ENCODE peak calls at places on chromosomes 7 and 10, in nine cellular contexts. One of them, this sample, is unnamed.

GRCh38 chr10:91215384-91215783 is 5.1 kb upstream of the PCGF5 start:
- DNase-seq in activated CD4-positive, alpha-beta T cell treated with anti-CD3 and anti-CD28 coated beads, Interleukin-2, amount 50 U/mL, for 1 hour: no peak
- DNase-seq in RWPE2: no peak
- DNase-seq in T-cell: no peak
- DNase-seq in RPMI8226: peak
- DNase-seq in neural progenitor cell: no peak
- DNase-seq in T follicular helper cell: no peak
- DNase-seq in cardiac fibroblast: no peak
- DNase-seq in nephron progenitor cell: no peak
- DNase-seq in this sample: no peak

GRCh38 chr7:94452257-94452656 is 57.4 kb upstream of the CASD1 start:
- DNase-seq in RWPE2: no peak
- DNase-seq in T follicular helper cell: no peak
- DNase-seq in T-cell: no peak
- DNase-seq in nephron progenitor cell: no peak
- DNase-seq in activated CD4-positive, alpha-beta T cell treated with anti-CD3 and anti-CD28 coated beads, Interleukin-2, amount 50 U/mL, for 1 hour: no peak
- DNase-seq in neural progenitor cell: no peak
- DNase-seq in cardiac fibroblast: peak
- DNase-seq in RPMI8226: no peak
- DNase-seq in this sample: no peak

GRCh38 chr10:50382576-50383023 is 131.3 kb upstream of the ASAH2 start:
- DNase-seq in nephron progenitor cell: no peak
- DNase-seq in RWPE2: no peak
- DNase-seq in neural progenitor cell: no peak
- DNase-seq in RPMI8226: no peak
- DNase-seq in T follicular helper cell: no peak
- DNase-seq in T-cell: no peak
- DNase-seq in cardiac fibroblast: peak
- DNase-seq in activated CD4-positive, alpha-beta T cell treated with anti-CD3 and anti-CD28 coated beads, Interleukin-2, amount 50 U/mL, for 1 hour: no peak
- DNase-seq in this sample: no peak

GRCh38 chr7:106358103-106358663 is 73.4 kb upstream of the NAMPT start:
- DNase-seq in neural progenitor cell: no peak
- DNase-seq in T-cell: no peak
- DNase-seq in nephron progenitor cell: no peak
- DNase-seq in cardiac fibroblast: peak
- DNase-seq in T follicular helper cell: no peak
- DNase-seq in activated CD4-positive, alpha-beta T cell treated with anti-CD3 and anti-CD28 coated beads, Interleukin-2, amount 50 U/mL, for 1 hour: no peak
- DNase-seq in RPMI8226: no peak
- DNase-seq in RWPE2: no peak
- DNase-seq in this sample: no peak

GRCh38 chr7:76296743-76297740 is 5.4 kb upstream of the HSPB1 start:
- DNase-seq in T follicular helper cell: no peak
- DNase-seq in RPMI8226: no peak
- DNase-seq in activated CD4-positive, alpha-beta T cell treated with anti-CD3 and anti-CD28 coated beads, Interleukin-2, amount 50 U/mL, for 1 hour: no peak
- DNase-seq in neural progenitor cell: no peak
- DNase-seq in RWPE2: peak
- DNase-seq in T-cell: no peak
- DNase-seq in nephron progenitor cell: no peak
- DNase-seq in cardiac fibroblast: peak
- DNase-seq in this sample: peak

GRCh38 chr10:7475046-7475860 is 64.4 kb upstream of the SFMBT2 start:
- DNase-seq in T-cell: no peak
- DNase-seq in cardiac fibroblast: peak
- DNase-seq in nephron progenitor cell: peak
- DNase-seq in neural progenitor cell: peak
- DNase-seq in activated CD4-positive, alpha-beta T cell treated with anti-CD3 and anti-CD28 coated beads, Interleukin-2, amount 50 U/mL, for 1 hour: no peak
- DNase-seq in T follicular helper cell: no peak
- DNase-seq in RPMI8226: no peak
- DNase-seq in RWPE2: no peak
- DNase-seq in this sample: no peak

GRCh38 chr10:35006836-35007235 is 83.3 kb downstream of the CUL2 start:
- DNase-seq in RWPE2: no peak
- DNase-seq in T-cell: no peak
- DNase-seq in T follicular helper cell: no peak
- DNase-seq in neural progenitor cell: no peak
- DNase-seq in RPMI8226: no peak
- DNase-seq in activated CD4-positive, alpha-beta T cell treated with anti-CD3 and anti-CD28 coated beads, Interleukin-2, amount 50 U/mL, for 1 hour: no peak
- DNase-seq in nephron progenitor cell: no peak
- DNase-seq in cardiac fibroblast: peak
- DNase-seq in this sample: no peak

GRCh38 chr10:110404374-110404773 is 93.3 kb upstream of the DUSP5 start:
- DNase-seq in RPMI8226: no peak
- DNase-seq in cardiac fibroblast: no peak
- DNase-seq in T follicular helper cell: no peak
- DNase-seq in neural progenitor cell: no peak
- DNase-seq in RWPE2: no peak
- DNase-seq in activated CD4-positive, alpha-beta T cell treated with anti-CD3 and anti-CD28 coated beads, Interleukin-2, amount 50 U/mL, for 1 hour: no peak
- DNase-seq in T-cell: no peak
- DNase-seq in nephron progenitor cell: no peak
- DNase-seq in this sample: no peak

GRCh38 chr7:3862774-3863173 is 561.7 kb downstream of the SDK1 start:
- DNase-seq in neural progenitor cell: peak
- DNase-seq in RWPE2: no peak
- DNase-seq in RPMI8226: no peak
- DNase-seq in cardiac fibroblast: no peak
- DNase-seq in activated CD4-positive, alpha-beta T cell treated with anti-CD3 and anti-CD28 coated beads, Interleukin-2, amount 50 U/mL, for 1 hour: no peak
- DNase-seq in T-cell: no peak
- DNase-seq in nephron progenitor cell: no peak
- DNase-seq in T follicular helper cell: no peak
- DNase-seq in this sample: no peak

GRCh38 chr7:41058986-41059741 is 643.7 kb downstream of the INHBA start:
- DNase-seq in RPMI8226: no peak
- DNase-seq in nephron progenitor cell: no peak
- DNase-seq in activated CD4-positive, alpha-beta T cell treated with anti-CD3 and anti-CD28 coated beads, Interleukin-2, amount 50 U/mL, for 1 hour: no peak
- DNase-seq in neural progenitor cell: no peak
- DNase-seq in T follicular helper cell: no peak
- DNase-seq in cardiac fibroblast: no peak
- DNase-seq in RWPE2: no peak
- DNase-seq in T-cell: no peak
- DNase-seq in this sample: no peak

GRCh38 chr10:128914681-128915080 is 552.4 kb upstream of the MGMT start:
- DNase-seq in T follicular helper cell: no peak
- DNase-seq in neural progenitor cell: no peak
- DNase-seq in RWPE2: no peak
- DNase-seq in RPMI8226: no peak
- DNase-seq in activated CD4-positive, alpha-beta T cell treated with anti-CD3 and anti-CD28 coated beads, Interleukin-2, amount 50 U/mL, for 1 hour: no peak
- DNase-seq in nephron progenitor cell: no peak
- DNase-seq in T-cell: no peak
- DNase-seq in cardiac fibroblast: no peak
- DNase-seq in this sample: no peak

GRCh38 chr10:125214283-125214570 is 53.9 kb upstream of the CTBP2 start:
- DNase-seq in activated CD4-positive, alpha-beta T cell treated with anti-CD3 and anti-CD28 coated beads, Interleukin-2, amount 50 U/mL, for 1 hour: no peak
- DNase-seq in RWPE2: no peak
- DNase-seq in cardiac fibroblast: no peak
- DNase-seq in RPMI8226: no peak
- DNase-seq in neural progenitor cell: no peak
- DNase-seq in T-cell: no peak
- DNase-seq in T follicular helper cell: no peak
- DNase-seq in nephron progenitor cell: no peak
- DNase-seq in this sample: no peak

GRCh38 chr10:30056281-30056680 is 3.1 kb downstream of the JCAD start:
- DNase-seq in activated CD4-positive, alpha-beta T cell treated with anti-CD3 and anti-CD28 coated beads, Interleukin-2, amount 50 U/mL, for 1 hour: no peak
- DNase-seq in T-cell: no peak
- DNase-seq in T follicular helper cell: no peak
- DNase-seq in nephron progenitor cell: no peak
- DNase-seq in RWPE2: no peak
- DNase-seq in RPMI8226: no peak
- DNase-seq in cardiac fibroblast: peak
- DNase-seq in neural progenitor cell: no peak
- DNase-seq in this sample: peak

GRCh38 chr7:74561898-74562613 is 95.5 kb upstream of the GTF2I start:
- DNase-seq in RPMI8226: no peak
- DNase-seq in RWPE2: no peak
- DNase-seq in activated CD4-positive, alpha-beta T cell treated with anti-CD3 and anti-CD28 coated beads, Interleukin-2, amount 50 U/mL, for 1 hour: no peak
- DNase-seq in nephron progenitor cell: no peak
- DNase-seq in cardiac fibroblast: no peak
- DNase-seq in T follicular helper cell: no peak
- DNase-seq in T-cell: no peak
- DNase-seq in neural progenitor cell: no peak
- DNase-seq in this sample: no peak

This sample was measured in hepatic stellate cell.